ENCODE peak calls at places on chromosomes 4 and X, in four cellular contexts. T, W, J and V are unnamed samples.

GRCh38 chr4:126223784-126224407 is 909.1 kb downstream of the FAT4 start:
- DNase-seq in J (no peak), W (no peak), T (no peak), V (no peak)

GRCh38 chrX:154014429-154015380 is 5.0 kb downstream of the IRAK1 start:
- DNase-seq in W (no peak), T (no peak), J (no peak), V (no peak)

GRCh38 chr4:178275671-178276360 is 833.6 kb upstream of the AGA start:
- DNase-seq in J (no peak), W (peak), T (no peak), V (no peak)

GRCh38 chr4:52244773-52245360 is 193.8 kb downstream of the SPATA18 start:
- DNase-seq in W (no peak), J (no peak), T (no peak), V (no peak)

GRCh38 chr4:57550143-57550542 is 440.0 kb upstream of the IGFBP7 start:
- DNase-seq in W (no peak), J (no peak), T (no peak), V (no peak)

GRCh38 chr4:64960516-64960915 is 551.3 kb upstream of the TECRL start:
- DNase-seq in J (no peak), T (no peak), W (no peak), V (no peak)

GRCh38 chr4:144449623-144450022 is 196.3 kb upstream of the HHIP start:
- DNase-seq in J (peak), W (no peak), T (no peak), V (no peak)

GRCh38 chrX:18548996-18549395 is 122.9 kb downstream of the RS1 start:
- DNase-seq in T (no peak), J (no peak), W (no peak), V (no peak)

GRCh38 chrX:126141014-126141413 is 25.1 kb downstream of the DCAF12L2 start:
- DNase-seq in T (no peak), W (no peak), J (no peak), V (no peak)

GRCh38 chr4:184817494-184818215 is 8.1 kb downstream of the ACSL1 start:
- DNase-seq in W (no peak), J (no peak), T (peak), V (peak)

GRCh38 chr4:140643571-140644055 is 74.9 kb upstream of the UCP1 start:
- DNase-seq in W (no peak), J (no peak), T (no peak), V (no peak)

GRCh38 chrX:40099046-40099968 is 1.5 kb upstream of the BCOR start:
- DNase-seq in T (peak), J (no peak), W (peak), V (peak)

GRCh38 chrX:130902446-130902782 is 595 bp downstream of the ENOX2 start:
- DNase-seq in W (no peak), J (no peak), T (no peak), V (no peak)

GRCh38 chr4:113677333-113677732 is 84.2 kb downstream of the CAMK2D start:
- DNase-seq in T (peak), J (no peak), W (no peak), V (no peak)

GRCh38 chrX:136130931-136131843 is 16.1 kb upstream of the FHL1 start:
- DNase-seq in W (no peak), T (peak), J (no peak), V (no peak)

GRCh38 chrX:40392599-40392998 is 188.2 kb upstream of the ATP6AP2 start:
- DNase-seq in T (no peak), W (no peak), J (no peak), V (no peak)

GRCh38 chr4:6813725-6814124 is 31.2 kb downstream of the KIAA0232 start:
- DNase-seq in J (no peak), T (no peak), W (no peak), V (no peak)

GRCh38 chr4:6820695-6821094 is 38.2 kb downstream of the KIAA0232 start:
- DNase-seq in J (no peak), W (no peak), T (no peak), V (no peak)

GRCh38 chr4:6815029-6815836 is 32.7 kb downstream of the KIAA0232 start:
- DNase-seq in W (no peak), J (no peak), T (no peak), V (no peak)

GRCh38 chr4:6824071-6824470 is 41.5 kb downstream of the KIAA0232 start:
- DNase-seq in T (no peak), W (no peak), J (no peak), V (no peak)

DNA sequence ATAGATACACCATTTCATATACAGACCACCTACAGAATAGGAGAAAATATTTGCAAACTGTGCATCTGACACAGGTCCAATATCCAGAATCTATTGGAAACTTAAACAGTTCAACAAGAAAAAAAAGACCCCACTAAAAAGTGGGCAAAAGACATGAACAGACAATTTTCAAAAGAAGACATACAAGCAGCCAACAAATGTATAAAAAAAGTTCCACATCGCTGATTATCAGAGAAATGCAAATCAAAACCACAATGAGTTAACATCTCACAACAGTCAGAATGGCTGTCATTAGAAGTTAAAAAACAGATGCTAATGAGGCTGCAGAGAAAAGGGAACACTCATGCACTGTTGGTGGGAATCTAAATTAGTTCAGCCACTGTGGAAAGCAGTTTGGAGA is 36.8 kb downstream of the KIAA0232 start:
- DNase-seq in J (no peak), W (no peak), T (no peak), V (no peak)
- TF ChIP-seq CTCF in J (no peak), W (no peak), T (no peak), V (no peak)

GRCh38 chr4:6943012-6943869 is 33.6 kb downstream of the TBC1D14 start:
- DNase-seq in T (no peak), W (no peak), J (no peak), V (no peak)
- TF ChIP-seq CTCF in T (no peak), W (no peak), J (no peak), V (no peak)

GRCh38 chrX:55648434-55648833 is 25.2 kb downstream of the FOXR2 start:
- DNase-seq in J (no peak), W (no peak), T (no peak), V (no peak)
- TF ChIP-seq CTCF in J (no peak), W (no peak), T (no peak), V (no peak)

GRCh38 chr4:159256037-159256436 is 153.2 kb downstream of the RAPGEF2 start:
- DNase-seq in W (no peak), J (no peak), T (no peak), V (no peak)
- TF ChIP-seq CTCF in W (peak), J (no peak), T (no peak), V (no peak)

GRCh38 chrX:45751156-45751555 is 550.5 kb upstream of the DIPK2B start:
- DNase-seq in J (no peak), T (no peak), W (no peak), V (no peak)
- TF ChIP-seq CTCF in J (no peak), T (no peak), W (no peak), V (no peak)

GRCh38 chr4:89562715-89563114 is 255.1 kb upstream of the GPRIN3 start:
- DNase-seq in J (no peak), W (no peak), T (no peak), V (no peak)

GRCh38 chr4:89561051-89561450 is 253.5 kb upstream of the GPRIN3 start:
- DNase-seq in T (no peak), J (no peak), W (no peak), V (no peak)

GRCh38 chr4:89556596-89557305 is 249.2 kb upstream of the GPRIN3 start:
- DNase-seq in T (no peak), J (no peak), W (no peak), V (no peak)

GRCh38 chr4:89563431-89563830 is 255.8 kb upstream of the GPRIN3 start:
- DNase-seq in W (no peak), T (no peak), J (no peak), V (no peak)

DNA sequence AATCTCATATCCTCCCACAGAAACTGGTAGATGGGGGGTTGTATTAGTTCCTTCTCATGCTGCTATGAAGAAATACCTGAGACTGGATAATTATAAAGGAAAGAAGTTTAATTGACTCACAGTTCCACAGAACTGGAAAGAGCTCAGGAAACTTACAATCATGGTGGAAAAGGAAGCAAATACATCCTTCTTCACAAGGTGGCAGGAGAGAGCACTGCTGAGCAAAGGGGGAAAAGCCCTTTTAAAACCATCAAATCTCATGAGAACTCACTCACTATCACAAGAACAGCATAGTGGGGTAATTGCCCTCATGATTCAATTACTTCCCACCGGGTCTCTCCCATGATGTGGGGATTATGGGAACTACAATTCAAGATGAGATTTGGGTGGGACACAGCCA is 250.5 kb upstream of the GPRIN3 start:
- DNase-seq in T (no peak), W (peak), J (no peak), V (no peak)
- TF ChIP-seq CTCF in T (peak), W (peak), J (no peak), V (peak)

GRCh38 chrX:25277574-25277973 is 261.8 kb upstream of the ARX start:
- DNase-seq in J (no peak), T (no peak), W (no peak), V (no peak)

GRCh38 chrX:25278341-25278740 is 262.6 kb upstream of the ARX start:
- DNase-seq in T (no peak), W (no peak), J (no peak), V (no peak)

DNA sequence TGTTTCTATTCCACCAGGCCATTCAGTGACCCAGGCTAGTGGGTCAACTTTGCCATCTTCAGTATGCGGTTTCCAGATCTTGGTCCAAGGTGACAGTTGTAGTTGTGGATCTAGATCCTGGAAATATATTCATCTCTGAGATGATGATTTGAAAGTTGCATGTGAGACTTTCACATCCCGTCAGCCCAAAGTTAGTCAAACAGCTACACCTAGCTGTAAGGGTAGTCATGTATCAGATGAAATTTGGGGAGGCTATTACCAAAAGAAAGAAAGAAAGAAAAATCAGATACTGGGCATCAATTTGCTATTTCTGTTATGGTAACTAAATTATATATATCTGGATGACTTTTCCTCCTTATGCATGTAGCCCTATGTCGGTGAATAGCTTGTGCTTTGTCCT is 259.4 kb upstream of the ARX start:
- DNase-seq in J (no peak), T (no peak), W (no peak), V (no peak)
- TF ChIP-seq CTCF in J (no peak), T (no peak), W (peak), V (no peak)